ENCODE peak calls at places on chromosome 22, in nine cellular contexts. One of them, this sample, is unnamed.

GRCh38 chr22:42766860-42767259 is 46.2 kb upstream of the A4GALT start:
- ATAC-seq in T-helper 17 cell: no peak
- ATAC-seq in naive thymus-derived CD8-positive, alpha-beta T cell: no peak
- ATAC-seq in T-cell: no peak
- ATAC-seq in stimulated activated naive CD8-positive, alpha-beta T cell treated with anti-CD3 and anti-CD28 coated beads, Interleukin-15, amount 100 ng/mL, for 72 hours: no peak
- ATAC-seq in upper lobe of left lung: peak; percentile 20
- ATAC-seq in body of pancreas: no peak
- ATAC-seq in Right ventricle myocardium inferior: peak; percentile 46
- ATAC-seq in left lung: peak; percentile 8
- ATAC-seq in this sample: no peak

GRCh38 chr22:21009638-21010425 is 5.1 kb upstream of the P2RX6 start:
- ATAC-seq in T-cell: no peak
- ATAC-seq in naive thymus-derived CD8-positive, alpha-beta T cell: no peak
- ATAC-seq in Right ventricle myocardium inferior: no peak
- ATAC-seq in upper lobe of left lung: no peak
- ATAC-seq in T-helper 17 cell: no peak
- ATAC-seq in stimulated activated naive CD8-positive, alpha-beta T cell treated with anti-CD3 and anti-CD28 coated beads, Interleukin-15, amount 100 ng/mL, for 72 hours: no peak
- ATAC-seq in left lung: peak; percentile 76
- ATAC-seq in body of pancreas: peak; percentile 45
- ATAC-seq in this sample: no peak

GRCh38 chr22:37627091-37627490 is 12.4 kb upstream of the SH3BP1 start:
- ATAC-seq in Right ventricle myocardium inferior: no peak
- ATAC-seq in naive thymus-derived CD8-positive, alpha-beta T cell: peak; percentile 31
- ATAC-seq in T-helper 17 cell: no peak
- ATAC-seq in T-cell: peak; percentile 29
- ATAC-seq in stimulated activated naive CD8-positive, alpha-beta T cell treated with anti-CD3 and anti-CD28 coated beads, Interleukin-15, amount 100 ng/mL, for 72 hours: peak; percentile 4
- ATAC-seq in body of pancreas: no peak
- ATAC-seq in left lung: no peak
- ATAC-seq in upper lobe of left lung: no peak
- ATAC-seq in this sample: no peak

GRCh38 chr22:37178350-37179125 is 9.5 kb downstream of the C1QTNF6 start:
- ATAC-seq in T-cell: no peak
- ATAC-seq in T-helper 17 cell: no peak
- ATAC-seq in upper lobe of left lung: no peak
- ATAC-seq in Right ventricle myocardium inferior: no peak
- ATAC-seq in left lung: no peak
- ATAC-seq in stimulated activated naive CD8-positive, alpha-beta T cell treated with anti-CD3 and anti-CD28 coated beads, Interleukin-15, amount 100 ng/mL, for 72 hours: no peak
- ATAC-seq in body of pancreas: peak; percentile 34
- ATAC-seq in naive thymus-derived CD8-positive, alpha-beta T cell: no peak
- ATAC-seq in this sample: no peak

GRCh38 chr22:24284747-24285203 is 14.1 kb downstream of the SPECC1L start:
- ATAC-seq in stimulated activated naive CD8-positive, alpha-beta T cell treated with anti-CD3 and anti-CD28 coated beads, Interleukin-15, amount 100 ng/mL, for 72 hours: peak; percentile 87
- ATAC-seq in naive thymus-derived CD8-positive, alpha-beta T cell: peak; percentile 70
- ATAC-seq in T-helper 17 cell: peak; percentile 54
- ATAC-seq in upper lobe of left lung: no peak
- ATAC-seq in left lung: no peak
- ATAC-seq in T-cell: peak; percentile 65
- ATAC-seq in body of pancreas: no peak
- ATAC-seq in Right ventricle myocardium inferior: no peak
- ATAC-seq in this sample: no peak

GRCh38 chr22:46577361-46578249 is 40.2 kb upstream of the CELSR1 start:
- ATAC-seq in T-helper 17 cell: peak; percentile 30
- ATAC-seq in stimulated activated naive CD8-positive, alpha-beta T cell treated with anti-CD3 and anti-CD28 coated beads, Interleukin-15, amount 100 ng/mL, for 72 hours: peak; percentile 47
- ATAC-seq in body of pancreas: peak; percentile 8
- ATAC-seq in T-cell: peak; percentile 29
- ATAC-seq in left lung: no peak
- ATAC-seq in Right ventricle myocardium inferior: no peak
- ATAC-seq in naive thymus-derived CD8-positive, alpha-beta T cell: peak; percentile 41
- ATAC-seq in upper lobe of left lung: no peak
- ATAC-seq in this sample: peak; percentile 23

GRCh38 chr22:40212126-40212525 is 34.4 kb downstream of the TNRC6B start:
- ATAC-seq in T-helper 17 cell: no peak
- ATAC-seq in naive thymus-derived CD8-positive, alpha-beta T cell: no peak
- ATAC-seq in stimulated activated naive CD8-positive, alpha-beta T cell treated with anti-CD3 and anti-CD28 coated beads, Interleukin-15, amount 100 ng/mL, for 72 hours: no peak
- ATAC-seq in T-cell: no peak
- ATAC-seq in Right ventricle myocardium inferior: peak; percentile 37
- ATAC-seq in left lung: no peak
- ATAC-seq in body of pancreas: no peak
- ATAC-seq in upper lobe of left lung: no peak
- ATAC-seq in this sample: peak; percentile 34

GRCh38 chr22:25382762-25383161 is 163.3 kb downstream of the CRYBB2 start:
- ATAC-seq in body of pancreas: no peak
- ATAC-seq in Right ventricle myocardium inferior: no peak
- ATAC-seq in naive thymus-derived CD8-positive, alpha-beta T cell: no peak
- ATAC-seq in left lung: peak; percentile 33
- ATAC-seq in stimulated activated naive CD8-positive, alpha-beta T cell treated with anti-CD3 and anti-CD28 coated beads, Interleukin-15, amount 100 ng/mL, for 72 hours: no peak
- ATAC-seq in T-cell: no peak
- ATAC-seq in T-helper 17 cell: no peak
- ATAC-seq in upper lobe of left lung: no peak
- ATAC-seq in this sample: no peak

GRCh38 chr22:43100223-43100622 is 10.3 kb upstream of the BIK start:
- ATAC-seq in T-helper 17 cell: no peak
- ATAC-seq in Right ventricle myocardium inferior: no peak
- ATAC-seq in left lung: no peak
- ATAC-seq in T-cell: no peak
- ATAC-seq in upper lobe of left lung: no peak
- ATAC-seq in body of pancreas: no peak
- ATAC-seq in naive thymus-derived CD8-positive, alpha-beta T cell: no peak
- ATAC-seq in stimulated activated naive CD8-positive, alpha-beta T cell treated with anti-CD3 and anti-CD28 coated beads, Interleukin-15, amount 100 ng/mL, for 72 hours: no peak
- ATAC-seq in this sample: no peak

GRCh38 chr22:42283288-42284229 is 13.1 kb upstream of the TCF20 start:
- ATAC-seq in left lung: peak; percentile 30
- ATAC-seq in T-helper 17 cell: peak; percentile 64
- ATAC-seq in Right ventricle myocardium inferior: peak; percentile 8
- ATAC-seq in naive thymus-derived CD8-positive, alpha-beta T cell: peak; percentile 77
- ATAC-seq in T-cell: peak; percentile 65
- ATAC-seq in upper lobe of left lung: peak; percentile 23
- ATAC-seq in stimulated activated naive CD8-positive, alpha-beta T cell treated with anti-CD3 and anti-CD28 coated beads, Interleukin-15, amount 100 ng/mL, for 72 hours: peak; percentile 69
- ATAC-seq in body of pancreas: no peak
- ATAC-seq in this sample: peak; percentile 46

GRCh38 chr22:27874185-27874584 is 44.9 kb downstream of the PITPNB start:
- ATAC-seq in T-cell: no peak
- ATAC-seq in naive thymus-derived CD8-positive, alpha-beta T cell: no peak
- ATAC-seq in stimulated activated naive CD8-positive, alpha-beta T cell treated with anti-CD3 and anti-CD28 coated beads, Interleukin-15, amount 100 ng/mL, for 72 hours: no peak
- ATAC-seq in body of pancreas: no peak
- ATAC-seq in upper lobe of left lung: no peak
- ATAC-seq in Right ventricle myocardium inferior: no peak
- ATAC-seq in T-helper 17 cell: no peak
- ATAC-seq in left lung: no peak
- ATAC-seq in this sample: peak; percentile 46

GRCh38 chr22:46518038-46518437 is 19.4 kb downstream of the CELSR1 start:
- ATAC-seq in T-helper 17 cell: no peak
- ATAC-seq in T-cell: no peak
- ATAC-seq in Right ventricle myocardium inferior: no peak
- ATAC-seq in stimulated activated naive CD8-positive, alpha-beta T cell treated with anti-CD3 and anti-CD28 coated beads, Interleukin-15, amount 100 ng/mL, for 72 hours: no peak
- ATAC-seq in body of pancreas: no peak
- ATAC-seq in upper lobe of left lung: no peak
- ATAC-seq in naive thymus-derived CD8-positive, alpha-beta T cell: no peak
- ATAC-seq in left lung: no peak
- ATAC-seq in this sample: no peak

GRCh38 chr22:27218521-27218920 is 561.1 kb downstream of the MIAT start:
- ATAC-seq in T-cell: no peak
- ATAC-seq in Right ventricle myocardium inferior: peak; percentile 49
- ATAC-seq in body of pancreas: peak; percentile 19
- ATAC-seq in naive thymus-derived CD8-positive, alpha-beta T cell: no peak
- ATAC-seq in left lung: no peak
- ATAC-seq in stimulated activated naive CD8-positive, alpha-beta T cell treated with anti-CD3 and anti-CD28 coated beads, Interleukin-15, amount 100 ng/mL, for 72 hours: no peak
- ATAC-seq in T-helper 17 cell: no peak
- ATAC-seq in upper lobe of left lung: peak; percentile 49
- ATAC-seq in this sample: peak; percentile 42

GRCh38 chr22:30397656-30398635 is 1.1 kb downstream of the SEC14L2 start:
- ATAC-seq in upper lobe of left lung: peak; percentile 27
- ATAC-seq in body of pancreas: peak; percentile 2
- ATAC-seq in left lung: no peak
- ATAC-seq in T-helper 17 cell: peak; percentile 2
- ATAC-seq in naive thymus-derived CD8-positive, alpha-beta T cell: peak; percentile 15
- ATAC-seq in T-cell: no peak
- ATAC-seq in Right ventricle myocardium inferior: no peak
- ATAC-seq in stimulated activated naive CD8-positive, alpha-beta T cell treated with anti-CD3 and anti-CD28 coated beads, Interleukin-15, amount 100 ng/mL, for 72 hours: peak; percentile 6
- ATAC-seq in this sample: peak; percentile 30